ENCODE peak calls at places on chromosome 22, in seven cellular contexts. B, D, F, C, M, J and W are unnamed samples.

GRCh38 chr22:40279017-40279416 is 67.3 kb upstream of the ADSL start:
- ATAC-seq in B (no peak), D (no peak), F (no peak), C (no peak), M (no peak), J (peak), W (no peak)

GRCh38 chr22:23184764-23185113 is 4.4 kb downstream of the BCR start:
- ATAC-seq in B (no peak), D (no peak), F (no peak), C (no peak), M (no peak), J (no peak), W (no peak)

GRCh38 chr22:19807914-19808872 is 46.5 kb downstream of the GNB1L start:
- ATAC-seq in B (no peak), D (no peak), F (no peak), C (no peak), M (no peak), J (no peak), W (no peak)

GRCh38 chr22:42272431-42273004 is 2.1 kb upstream of the TCF20 start:
- ATAC-seq in B (no peak), D (no peak), F (no peak), C (no peak), M (no peak), J (no peak), W (no peak)

GRCh38 chr22:29480512-29481264 is 670 bp downstream of the NEFH start:
- ATAC-seq in B (no peak), D (peak), F (peak), C (peak), M (no peak), J (peak), W (no peak)

GRCh38 chr22:20587206-20587958 is 80.0 kb downstream of the MED15 start:
- ATAC-seq in B (no peak), D (no peak), F (no peak), C (no peak), M (no peak), J (no peak), W (no peak)

GRCh38 chr22:34225278-34225677 is 305.0 kb upstream of the LARGE1 start:
- ATAC-seq in B (no peak), D (peak), F (no peak), C (no peak), M (no peak), J (no peak), W (no peak)

GRCh38 chr22:38311331-38311635 is 6.0 kb downstream of the CSNK1E start:
- ATAC-seq in B (no peak), D (no peak), F (no peak), C (no peak), M (no peak), J (no peak), W (peak)

GRCh38 chr22:35454416-35455054 is 54.6 kb downstream of the MCM5 start:
- ATAC-seq in B (no peak), D (no peak), F (no peak), C (no peak), M (peak), J (no peak), W (no peak)

GRCh38 chr22:31595271-31595670 is 66.7 kb downstream of the PISD start:
- ATAC-seq in B (no peak), D (no peak), F (no peak), C (no peak), M (no peak), J (no peak), W (no peak)

GRCh38 chr22:16824718-16825687 is at the start of gene XKR3:
- ATAC-seq in B (no peak), D (no peak), F (peak), C (peak), M (no peak), J (no peak), W (peak)

GRCh38 chr22:43239102-43239875 is 52.4 kb upstream of the TTLL12 start:
- ATAC-seq in B (no peak), D (peak), F (no peak), C (no peak), M (no peak), J (no peak), W (no peak)

GRCh38 chr22:28442264-28442950 is 237.2 kb downstream of the TTC28 start:
- ATAC-seq in B (peak), D (peak), F (peak), C (peak), M (no peak), J (peak), W (peak)

GRCh38 chr22:43113516-43114251 is 3.1 kb downstream of the BIK start:
- ATAC-seq in B (no peak), D (no peak), F (no peak), C (no peak), M (no peak), J (no peak), W (no peak)

GRCh38 chr22:19693981-19694670 is 20.2 kb upstream of the SEPTIN5 start:
- ATAC-seq in B (no peak), D (no peak), F (no peak), C (no peak), M (no peak), J (no peak), W (no peak)

GRCh38 chr22:40258463-40259046 is 80.8 kb downstream of the TNRC6B start:
- ATAC-seq in B (no peak), D (peak), F (peak), C (peak), M (peak), J (peak), W (no peak)

GRCh38 chr22:44188986-44189630 is 8.4 kb downstream of the PARVG start:
- ATAC-seq in B (no peak), D (no peak), F (no peak), C (no peak), M (no peak), J (no peak), W (no peak)

GRCh38 chr22:26169312-26170111 is at the start of gene SEZ6L:
- ATAC-seq in B (no peak), D (peak), F (peak), C (no peak), M (no peak), J (no peak), W (peak)

GRCh38 chr22:50674127-50674493 is 1.5 kb downstream of the SHANK3 start:
- ATAC-seq in B (peak), D (no peak), F (no peak), C (no peak), M (no peak), J (peak), W (peak)

GRCh38 chr22:42623301-42623751 is 8.6 kb upstream of the POLDIP3 start:
- ATAC-seq in B (no peak), D (no peak), F (no peak), C (no peak), M (no peak), J (no peak), W (peak)

GRCh38 chr22:27626675-27627443 is 174.7 kb downstream of the MN1 start:
- ATAC-seq in B (no peak), D (no peak), F (no peak), C (no peak), M (no peak), J (no peak), W (peak)

GRCh38 chr22:48796295-48797015 is 1031.2 kb downstream of the BRD1 start:
- ATAC-seq in B (no peak), D (no peak), F (no peak), C (no peak), M (no peak), J (no peak), W (no peak)

GRCh38 chr22:37295213-37295886 is 13.0 kb downstream of the CYTH4 start:
- ATAC-seq in B (peak), D (peak), F (peak), C (no peak), M (no peak), J (no peak), W (peak)

GRCh38 chr22:42468841-42469240 is 36.6 kb upstream of the NFAM1 start:
- ATAC-seq in B (no peak), D (no peak), F (no peak), C (no peak), M (no peak), J (no peak), W (no peak)

GRCh38 chr22:49896201-49896600 is 22.0 kb downstream of the ALG12 start:
- ATAC-seq in B (peak), D (no peak), F (no peak), C (no peak), M (no peak), J (no peak), W (no peak)

GRCh38 chr22:30266445-30267381 is at the start of gene OSM:
- ATAC-seq in B (no peak), D (peak), F (peak), C (peak), M (no peak), J (peak), W (peak)

GRCh38 chr22:23514317-23515038 is 65.6 kb downstream of the IGLL1 start:
- ATAC-seq in B (peak), D (no peak), F (no peak), C (no peak), M (peak), J (no peak), W (no peak)

GRCh38 chr22:39907605-39908097 is 6.8 kb downstream of the GRAP2 start:
- ATAC-seq in B (no peak), D (no peak), F (peak), C (no peak), M (no peak), J (peak), W (no peak)

GRCh38 chr22:20194681-20195593 is 44.1 kb upstream of the CCDC188 start:
- ATAC-seq in B (no peak), D (no peak), F (no peak), C (no peak), M (no peak), J (no peak), W (peak)

GRCh38 chr22:44620129-44620840 is 81.7 kb upstream of the PRR5 start:
- ATAC-seq in B (no peak), D (peak), F (peak), C (peak), M (no peak), J (peak), W (peak)

GRCh38 chr22:49959782-49960158 is 802 bp upstream of the PIM3 start:
- ATAC-seq in B (peak), D (peak), F (no peak), C (peak), M (peak), J (no peak), W (peak)

GRCh38 chr22:30289980-30290313 is 642 bp upstream of the CASTOR1 start:
- ATAC-seq in B (peak), D (peak), F (peak), C (peak), M (peak), J (peak), W (peak)

GRCh38 chr22:27801197-27801615 is 350 bp downstream of the MN1 start:
- ATAC-seq in B (peak), D (peak), F (peak), C (peak), M (peak), J (peak), W (no peak)

GRCh38 chr22:18104566-18104965 is 6.0 kb upstream of the TUBA8 start:
- ATAC-seq in B (no peak), D (no peak), F (no peak), C (no peak), M (no peak), J (no peak), W (no peak)